ENCODE peak calls at places on chromosome 10, in nine cellular contexts. Z is hypothalamus; Q is body of pancreas; G is KBM-7; T is GM13976; F is activated T-helper 1 cell treated with anti-CD3 and anti-CD28 coated beads, Interleukin-2, amount 50 U/mL, for 16 hours; R is memory B cell; B is stimulated activated CD8-positive, alpha-beta memory T cell treated with anti-CD3 and anti-CD28 coated beads, Interleukin-7, amount 100 ng/mL, for 1 hour; E is T-cell. M is an unnamed sample.

GRCh38 chr10:48547061-48547895 is 57.6 kb downstream of the ARHGAP22 start:
- DNase-seq in Z (no peak), Q (no peak), G (no peak), T (no peak), F (no peak), R (no peak), B (no peak), E (no peak), M (no peak)

GRCh38 chr10:101043356-101043707 is 12.3 kb downstream of the SFXN3 start:
- DNase-seq in Z (no peak), Q (no peak), G (peak), T (no peak), F (no peak), R (no peak), B (no peak), E (no peak), M (no peak)

GRCh38 chr10:62610649-62611229 is 193.8 kb upstream of the ADO start:
- DNase-seq in Z (no peak), Q (peak), G (peak), T (peak), F (peak), R (peak), B (peak), E (peak), M (no peak)

GRCh38 chr10:30732671-30733070 is 103.1 kb upstream of the LYZL2 start:
- DNase-seq in Z (no peak), Q (no peak), G (no peak), T (no peak), F (no peak), R (no peak), B (no peak), E (no peak), M (no peak)

GRCh38 chr10:109067051-109067450 is 856.3 kb downstream of the XPNPEP1 start:
- DNase-seq in Z (no peak), Q (no peak), G (no peak), T (no peak), F (no peak), R (no peak), B (no peak), E (no peak), M (no peak)

GRCh38 chr10:28681928-28682750 is 4.8 kb downstream of the BAMBI start:
- DNase-seq in Z (no peak), Q (no peak), G (no peak), T (no peak), F (no peak), R (no peak), B (no peak), E (no peak), M (no peak)

GRCh38 chr10:101267776-101268175 is 38.5 kb upstream of the LBX1 start:
- DNase-seq in Z (no peak), Q (no peak), G (no peak), T (no peak), F (no peak), R (no peak), B (no peak), E (no peak), M (no peak)

GRCh38 chr10:118423800-118424479 is 81.8 kb upstream of the FAM204A start:
- DNase-seq in Z (peak), Q (peak), G (peak), T (peak), F (peak), R (peak), B (peak), E (peak), M (peak)

GRCh38 chr10:78784454-78785414 is 284.0 kb upstream of the ZMIZ1 start:
- DNase-seq in Z (no peak), Q (no peak), G (no peak), T (no peak), F (no peak), R (no peak), B (no peak), E (no peak), M (no peak)

GRCh38 chr10:7488418-7488829 is 77.6 kb upstream of the SFMBT2 start:
- DNase-seq in Z (no peak), Q (peak), G (no peak), T (no peak), F (no peak), R (no peak), B (no peak), E (no peak), M (no peak)

GRCh38 chr10:4131407-4132215 is 346.6 kb upstream of the KLF6 start:
- DNase-seq in Z (no peak), Q (no peak), G (peak), T (peak), F (no peak), R (no peak), B (no peak), E (no peak), M (peak)

GRCh38 chr10:50440489-50440888 is 183.3 kb downstream of the SGMS1 start:
- DNase-seq in Z (no peak), Q (no peak), G (no peak), T (no peak), F (no peak), R (no peak), B (no peak), E (no peak), M (no peak)

GRCh38 chr10:33005322-33006282 is 47.6 kb upstream of the ITGB1 start:
- DNase-seq in Z (no peak), Q (peak), G (peak), T (peak), F (no peak), R (peak), B (no peak), E (peak), M (peak)

GRCh38 chr10:131743190-131744151 is 157.3 kb upstream of the PPP2R2D start:
- DNase-seq in Z (no peak), Q (no peak), G (peak), T (peak), F (no peak), R (no peak), B (no peak), E (no peak), M (no peak)

GRCh38 chr10:12531305-12531738 is 182.0 kb downstream of the CAMK1D start:
- DNase-seq in Z (no peak), Q (peak), G (no peak), T (no peak), F (no peak), R (no peak), B (no peak), E (no peak), M (no peak)

GRCh38 chr10:77493851-77494788 is 143.5 kb downstream of the KCNMA1 start:
- DNase-seq in Z (no peak), Q (no peak), G (no peak), T (no peak), F (no peak), R (no peak), B (no peak), E (no peak), M (no peak)

GRCh38 chr10:28219241-28219640 is 83.6 kb downstream of the MPP7 start:
- DNase-seq in Z (no peak), Q (no peak), G (no peak), T (no peak), F (no peak), R (no peak), B (no peak), E (no peak), M (no peak)

GRCh38 chr10:100872034-100872791 is 40.5 kb upstream of the SLF2 start:
- DNase-seq in Z (no peak), Q (peak), G (peak), T (peak), F (peak), R (peak), B (peak), E (peak), M (no peak)

GRCh38 chr10:80503584-80504157 is 34.0 kb upstream of the SH2D4B start:
- DNase-seq in Z (no peak), Q (no peak), G (no peak), T (no peak), F (no peak), R (no peak), B (no peak), E (no peak), M (no peak)

GRCh38 chr10:127867805-127868204 is 24.9 kb downstream of the CLRN3 start:
- DNase-seq in Z (no peak), Q (no peak), G (no peak), T (no peak), F (no peak), R (no peak), B (no peak), E (no peak), M (no peak)